ENCODE peak calls at places on chromosomes 13 and 19, in six cellular contexts. R is foreskin fibroblast, D is fibroblast of mammary gland, E is prostate gland, Z is MCF 10A, Q is tibial nerve. U is an unnamed sample.
A peak's percentile ranks its signal among the peaks of the same experiment; 100 is the strongest.

GRCh38 chr13:39688278-39688677 is 32.8 kb downstream of the COG6 start:
- DNase-seq in D (no peak), Z (no peak), R (no peak), Q (no peak), E (no peak), U (no peak)

GRCh38 chr19:18915639-18916038 is 3.5 kb downstream of the COPE start:
- DNase-seq in Q (no peak), E (no peak), Z (peak; percentile 58), R (peak; percentile 49), D (peak; percentile 54), U (no peak)

GRCh38 chr13:113366031-113366588 is 2.2 kb upstream of the GRTP1 start:
- DNase-seq in E (no peak), R (no peak), Q (no peak), Z (no peak), D (no peak), U (no peak)

GRCh38 chr19:10593820-10594637 is 6.9 kb upstream of the AP1M2 start:
- DNase-seq in Z (no peak), D (no peak), E (no peak), R (no peak), Q (peak; percentile 75), U (no peak)

GRCh38 chr19:12937243-12938053 is 961 bp upstream of the CALR start:
- DNase-seq in Q (peak; percentile 45), R (peak; percentile 50), E (no peak), D (peak; percentile 58), Z (no peak), U (no peak)

GRCh38 chr19:27892500-27892899 is 1320.5 kb downstream of the UQCRFS1 start:
- DNase-seq in R (no peak), Q (no peak), D (no peak), Z (no peak), E (no peak), U (no peak)

GRCh38 chr19:15575406-15575805 is 39.6 kb upstream of the CYP4F8 start:
- DNase-seq in E (no peak), D (no peak), Z (no peak), R (no peak), Q (no peak), U (no peak)

GRCh38 chr13:33003458-33004019 is 12.7 kb upstream of the KL start:
- DNase-seq in E (no peak), Q (no peak), Z (no peak), D (no peak), R (no peak), U (no peak)

GRCh38 chr13:112822851-112823250 is 133.0 kb downstream of the ATP11A start:
- DNase-seq in R (no peak), Q (no peak), Z (no peak), E (no peak), D (no peak), U (no peak)

GRCh38 chr19:16496613-16496983 is 404 bp downstream of the C19orf44 start:
- DNase-seq in D (peak; percentile 69), Z (peak; percentile 56), Q (no peak), E (no peak), R (peak; percentile 40), U (no peak)

GRCh38 chr13:43939149-43939548 is 59.4 kb downstream of the LACC1 start:
- DNase-seq in Q (no peak), D (no peak), Z (no peak), R (no peak), E (peak; percentile 33), U (no peak)

GRCh38 chr13:30616927-30617314 is 799 bp upstream of the USPL1 start:
- DNase-seq in Z (peak; percentile 84), E (peak; percentile 77), D (peak; percentile 93), R (peak; percentile 76), Q (peak; percentile 52), U (no peak)

GRCh38 chr19:47243364-47243775 is 12.4 kb upstream of the BBC3 start:
- DNase-seq in Q (no peak), D (no peak), Z (no peak), E (no peak), R (no peak), U (no peak)

GRCh38 chr19:14769201-14769600 is 9.2 kb downstream of the ADGRE2 start:
- DNase-seq in Q (no peak), R (no peak), E (no peak), D (no peak), Z (no peak), U (no peak)

GRCh38 chr19:55563261-55563690 is 17.4 kb downstream of the ZNF579 start:
- DNase-seq in R (no peak), E (no peak), Q (no peak), D (no peak), Z (no peak), U (no peak)

GRCh38 chr19:4606181-4606580 is 33.1 kb upstream of the TNFAIP8L1 start:
- DNase-seq in D (no peak), Q (no peak), R (no peak), E (no peak), Z (no peak), U (no peak)

GRCh38 chr19:38538386-38538785 is 79.4 kb downstream of the MAP4K1 start:
- DNase-seq in E (no peak), Z (no peak), R (no peak), D (no peak), Q (no peak), U (no peak)

GRCh38 chr19:53824134-53824611 is at the start of gene NLRP12:
- DNase-seq in E (no peak), Z (no peak), R (no peak), Q (no peak), D (no peak), U (no peak)

GRCh38 chr19:39524495-39524894 is 8.2 kb downstream of the EID2B start:
- DNase-seq in R (no peak), Q (no peak), D (no peak), Z (no peak), E (no peak), U (no peak)

GRCh38 chr19:8504171-8504570 is 1.7 kb upstream of the PRAM1 start:
- DNase-seq in D (no peak), Z (no peak), R (no peak), E (no peak), Q (no peak), U (no peak)

GRCh38 chr19:8503506-8503905 is 1.1 kb upstream of the PRAM1 start:
- DNase-seq in E (no peak), Z (no peak), R (no peak), D (no peak), Q (no peak), U (no peak)

GRCh38 chr19:8505680-8506401 is 3.4 kb upstream of the PRAM1 start:
- DNase-seq in E (peak; percentile 84), Q (peak; percentile 68), R (peak; percentile 48), D (peak; percentile 51), Z (peak; percentile 78), U (peak; percentile 92)

GRCh38 chr19:8510589-8511115 is 3.3 kb downstream of the ZNF414 start:
- DNase-seq in D (no peak), E (no peak), Q (no peak), Z (no peak), R (no peak), U (no peak)

DNA sequence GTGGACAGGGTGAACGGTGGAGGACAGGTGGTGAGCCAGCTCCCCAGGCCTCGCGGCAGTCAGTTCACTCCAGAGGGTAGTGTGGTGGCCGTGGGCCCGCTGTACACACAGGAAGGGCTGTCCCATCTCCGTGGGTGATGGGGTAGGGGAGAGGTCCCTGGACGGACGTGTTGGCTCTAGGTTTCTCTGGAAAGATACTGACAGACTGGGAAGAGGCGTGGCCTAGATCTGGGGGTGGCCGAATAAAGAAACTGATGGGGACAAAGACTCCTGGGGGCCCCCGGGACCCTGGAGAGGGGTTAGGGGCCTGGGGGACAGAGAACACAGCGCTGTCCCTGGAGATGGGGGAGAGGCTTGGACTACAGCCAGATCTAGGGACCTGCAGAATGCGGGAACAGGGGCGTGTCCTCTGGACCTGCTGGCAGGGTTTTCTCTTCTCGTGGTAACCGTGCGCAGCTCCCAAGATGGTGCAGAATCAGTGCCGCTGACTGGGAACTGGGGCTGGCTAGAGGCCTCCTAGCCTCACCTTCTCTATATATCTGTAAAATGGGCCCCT is 4.0 kb upstream of the PRAM1 start:
- DNase-seq in Q (no peak), Z (no peak), E (no peak), D (no peak), R (no peak), U (no peak)
- TF ChIP-seq CTCF in Q (no peak), Z (no peak), E (no peak), D (no peak), R (no peak), U (no peak)

DNA sequence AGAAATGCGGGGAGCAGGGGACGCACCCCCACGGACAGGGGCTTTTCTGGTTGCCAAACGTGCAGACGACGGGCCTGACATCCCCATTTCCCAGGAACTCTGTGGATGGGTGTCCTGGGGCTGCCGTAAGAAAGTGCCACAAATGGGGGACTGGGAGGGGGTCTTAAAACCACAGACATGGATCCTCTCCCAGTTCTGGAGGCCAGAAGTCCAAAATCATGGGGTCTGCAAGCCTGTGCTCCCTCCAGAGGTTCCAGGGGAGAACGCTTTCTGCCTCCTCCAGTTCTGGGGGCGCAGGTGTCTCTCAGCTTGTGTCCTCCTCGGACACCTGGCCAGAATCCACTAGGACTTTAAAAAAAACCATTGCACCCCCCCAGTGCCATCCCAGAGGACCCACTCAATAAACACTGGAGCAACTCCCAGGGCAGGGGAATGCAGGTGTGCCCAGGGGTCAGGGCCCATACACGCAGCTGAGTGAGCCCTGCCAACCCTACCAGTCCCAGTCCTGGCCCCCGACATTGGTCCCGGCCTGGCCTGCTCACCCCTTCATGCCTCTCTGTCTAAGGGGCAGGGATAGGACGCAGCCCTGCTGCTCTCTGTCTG is 103.9 kb downstream of the GADD45B start:
- DNase-seq in Z (no peak), Q (no peak), D (no peak), R (no peak), E (no peak), U (no peak)
- TF ChIP-seq CTCF in Z (no peak), Q (no peak), D (no peak), R (no peak), E (no peak), U (peak; percentile 56)

DNA sequence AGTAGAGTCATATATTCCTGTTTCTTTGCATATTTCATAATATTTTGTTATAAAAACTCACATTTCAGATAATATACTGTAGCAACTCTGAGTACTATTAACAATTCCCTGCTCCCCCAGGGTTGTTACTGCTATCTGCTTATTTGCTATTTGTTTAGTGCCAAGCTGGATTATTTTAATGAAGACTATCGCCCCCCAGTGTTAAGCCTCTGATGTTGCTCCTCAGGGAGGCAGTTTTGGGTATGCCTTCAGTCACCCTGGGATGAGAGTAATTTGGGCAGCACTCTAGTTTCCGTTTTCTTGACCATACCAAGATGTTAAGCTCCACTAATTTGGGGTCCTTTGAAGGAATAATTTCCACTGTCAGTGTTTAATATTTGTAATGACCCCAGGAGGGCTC is 46.0 kb downstream of the MICU2 start:
- DNase-seq in Q (no peak), Z (peak; percentile 49), E (no peak), D (peak; percentile 34), R (no peak), U (no peak)
- TF ChIP-seq CTCF in Q (no peak), Z (peak; percentile 39), E (no peak), D (peak; percentile 57), R (peak; percentile 51), U (no peak)

DNA sequence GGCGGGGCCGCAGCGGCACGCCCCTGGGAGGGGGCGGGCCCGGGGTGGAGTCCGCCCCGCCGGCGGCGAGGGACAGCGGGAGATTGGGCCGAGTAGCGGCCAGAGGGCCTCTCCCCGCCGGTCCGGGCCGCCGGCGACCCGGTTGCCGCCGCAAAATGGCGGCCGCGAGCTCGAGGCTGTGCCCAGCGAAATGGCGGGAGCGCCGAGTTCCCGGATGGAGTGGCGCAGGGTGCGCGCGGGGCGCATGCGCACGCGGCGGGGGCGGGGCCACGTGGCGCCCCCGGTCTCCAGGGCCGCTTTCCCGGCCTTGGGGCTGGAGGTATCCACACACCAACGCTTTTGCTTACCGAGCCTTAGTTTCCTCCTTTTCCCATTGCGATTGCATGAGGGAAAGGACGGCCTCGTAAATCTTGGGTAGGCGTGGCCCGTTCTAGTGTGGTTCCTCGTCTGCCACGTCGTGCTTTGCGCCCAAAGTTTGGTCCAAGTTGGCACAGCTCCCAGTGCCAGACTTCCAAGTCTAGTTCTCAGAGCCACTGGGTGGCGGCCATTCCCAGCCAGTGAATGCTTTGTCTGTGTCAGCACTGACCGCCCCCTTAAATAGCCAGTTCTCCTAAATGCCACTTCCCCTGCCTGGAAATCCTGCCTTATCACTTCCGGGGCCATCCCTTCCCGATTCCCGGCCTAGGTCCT is 491 bp downstream of the CIRBP start:
- DNase-seq in Z (peak; percentile 78), D (peak; percentile 95), R (peak; percentile 84), E (peak; percentile 84), Q (peak; percentile 72), U (peak; percentile 87)
- TF ChIP-seq CTCF in Z (no peak), D (no peak), R (no peak), E (peak; percentile 7), Q (no peak), U (no peak)

U was measured in mesothelial cell of epicardium.